ENCODE peak calls at places on chromosomes 4 and X, in six cellular contexts. F is lower leg skin; Z is heart right ventricle; R is activated CD4-positive, alpha-beta T cell treated with anti-CD3 and anti-CD28 coated beads, Interleukin-2, amount 50 U/mL, for 1 hour; T is tibial nerve; Q is NCI-H1105. E is an unnamed sample.

GRCh38 chrX:112941209-112941788 is 100.7 kb upstream of the AMOT start:
- DNase-seq in F (no peak), Z (no peak), R (no peak), T (no peak), Q (no peak), E (no peak)

GRCh38 chrX:153592966-153593688 is 5.8 kb downstream of the CCNQ start:
- DNase-seq in F (no peak), Z (peak), R (no peak), T (no peak), Q (no peak), E (no peak)

GRCh38 chrX:627510-627964 is 3.1 kb upstream of the SHOX start:
- DNase-seq in F (peak), Z (no peak), R (no peak), T (no peak), Q (no peak), E (no peak)

GRCh38 chr4:76601791-76602190 is 166.8 kb downstream of the SHROOM3 start:
- DNase-seq in F (no peak), Z (no peak), R (no peak), T (no peak), Q (no peak), E (no peak)

GRCh38 chr4:152956650-152957436 is 20.7 kb downstream of the FHDC1 start:
- DNase-seq in F (no peak), Z (no peak), R (no peak), T (no peak), Q (no peak), E (no peak)

GRCh38 chrX:2283111-2283847 is 217.5 kb downstream of the DHRSX start:
- DNase-seq in F (no peak), Z (no peak), R (no peak), T (no peak), Q (no peak), E (no peak)

GRCh38 chr4:153488006-153488718 is 22.0 kb downstream of the TMEM131L start:
- DNase-seq in F (no peak), Z (no peak), R (peak), T (no peak), Q (no peak), E (peak)

GRCh38 chrX:28628101-28628500 is 40.9 kb downstream of the IL1RAPL1 start:
- DNase-seq in F (no peak), Z (no peak), R (no peak), T (no peak), Q (no peak), E (no peak)

GRCh38 chr4:21467551-21467950 is 481.0 kb downstream of the KCNIP4 start:
- DNase-seq in F (no peak), Z (no peak), R (no peak), T (no peak), Q (no peak), E (no peak)

GRCh38 chr4:177596035-177596434 is 153.8 kb upstream of the AGA start:
- DNase-seq in F (peak), Z (no peak), R (no peak), T (no peak), Q (no peak), E (no peak)

E was measured in effector memory CD8-positive, alpha-beta T cell.